ENCODE peak calls at places on chromosomes 2 and 18, in seven cellular contexts. One of them, this sample, is unnamed.

GRCh38 chr2:112137516-112138142 is 556 bp upstream of the FBLN7 start:
- DNase-seq in HCT116: no peak
- DNase-seq in BJ: no peak
- DNase-seq in left ventricle myocardium inferior: no peak
- DNase-seq in lower lobe of right lung: no peak
- DNase-seq in uterus: no peak
- DNase-seq in pancreas: no peak
- DNase-seq in this sample: peak; percentile 29

GRCh38 chr2:238495422-238495821 is 68.7 kb downstream of the ASB1 start:
- DNase-seq in lower lobe of right lung: no peak
- DNase-seq in HCT116: no peak
- DNase-seq in BJ: no peak
- DNase-seq in uterus: no peak
- DNase-seq in pancreas: no peak
- DNase-seq in left ventricle myocardium inferior: no peak
- DNase-seq in this sample: no peak

GRCh38 chr2:535222-535621 is 142.0 kb downstream of the TMEM18 start:
- DNase-seq in BJ: no peak
- DNase-seq in uterus: no peak
- DNase-seq in lower lobe of right lung: no peak
- DNase-seq in left ventricle myocardium inferior: no peak
- DNase-seq in pancreas: no peak
- DNase-seq in HCT116: peak; percentile 10
- DNase-seq in this sample: no peak

GRCh38 chr2:11129598-11130449 is 25.4 kb upstream of the SLC66A3 start:
- DNase-seq in lower lobe of right lung: peak; percentile 82
- DNase-seq in BJ: no peak
- DNase-seq in HCT116: peak; percentile 65
- DNase-seq in pancreas: peak; percentile 91
- DNase-seq in left ventricle myocardium inferior: peak; percentile 41
- DNase-seq in uterus: peak; percentile 59
- DNase-seq in this sample: peak; percentile 91

GRCh38 chr18:3119401-3120323 is 100.1 kb downstream of the MYOM1 start:
- DNase-seq in uterus: no peak
- DNase-seq in lower lobe of right lung: peak; percentile 58
- DNase-seq in left ventricle myocardium inferior: no peak
- DNase-seq in BJ: no peak
- DNase-seq in HCT116: no peak
- DNase-seq in pancreas: peak; percentile 30
- DNase-seq in this sample: no peak

GRCh38 chr2:240468300-240469238 is 33.1 kb downstream of the GPC1 start:
- DNase-seq in lower lobe of right lung: no peak
- DNase-seq in BJ: no peak
- DNase-seq in pancreas: peak; percentile 20
- DNase-seq in left ventricle myocardium inferior: no peak
- DNase-seq in uterus: peak; percentile 16
- DNase-seq in HCT116: no peak
- DNase-seq in this sample: no peak

GRCh38 chr2:34306745-34307144 is 707.6 kb upstream of the FAM98A start:
- DNase-seq in lower lobe of right lung: no peak
- DNase-seq in HCT116: no peak
- DNase-seq in pancreas: no peak
- DNase-seq in uterus: no peak
- DNase-seq in BJ: no peak
- DNase-seq in left ventricle myocardium inferior: no peak
- DNase-seq in this sample: no peak

GRCh38 chr2:233929352-233929843 is 12.2 kb downstream of the TRPM8 start:
- DNase-seq in left ventricle myocardium inferior: no peak
- DNase-seq in lower lobe of right lung: no peak
- DNase-seq in pancreas: no peak
- DNase-seq in BJ: no peak
- DNase-seq in uterus: no peak
- DNase-seq in HCT116: peak; percentile 21
- DNase-seq in this sample: no peak

GRCh38 chr18:58989184-58989759 is 124.6 kb downstream of the ZNF532 start:
- DNase-seq in lower lobe of right lung: no peak
- DNase-seq in left ventricle myocardium inferior: no peak
- DNase-seq in uterus: no peak
- DNase-seq in HCT116: no peak
- DNase-seq in BJ: no peak
- DNase-seq in pancreas: no peak
- DNase-seq in this sample: no peak

GRCh38 chr2:191566347-191566746 is 111.6 kb upstream of the NABP1 start:
- DNase-seq in BJ: no peak
- DNase-seq in pancreas: peak; percentile 45
- DNase-seq in uterus: peak; percentile 18
- DNase-seq in lower lobe of right lung: peak; percentile 59
- DNase-seq in left ventricle myocardium inferior: peak; percentile 23
- DNase-seq in HCT116: peak; percentile 57
- DNase-seq in this sample: peak; percentile 48

GRCh38 chr2:84776011-84776410 is 104.9 kb downstream of the TRABD2A start:
- DNase-seq in HCT116: no peak
- DNase-seq in pancreas: no peak
- DNase-seq in lower lobe of right lung: no peak
- DNase-seq in uterus: no peak
- DNase-seq in left ventricle myocardium inferior: no peak
- DNase-seq in BJ: no peak
- DNase-seq in this sample: no peak

GRCh38 chr18:31380912-31381311 is 4.3 kb downstream of the DSG4 start:
- DNase-seq in uterus: no peak
- DNase-seq in lower lobe of right lung: no peak
- DNase-seq in BJ: no peak
- DNase-seq in HCT116: no peak
- DNase-seq in left ventricle myocardium inferior: no peak
- DNase-seq in pancreas: no peak
- DNase-seq in this sample: no peak

GRCh38 chr2:231364961-231365810 is 30.3 kb upstream of the B3GNT7 start:
- DNase-seq in uterus: no peak
- DNase-seq in left ventricle myocardium inferior: no peak
- DNase-seq in HCT116: no peak
- DNase-seq in BJ: peak; percentile 56
- DNase-seq in pancreas: no peak
- DNase-seq in lower lobe of right lung: peak; percentile 44
- DNase-seq in this sample: no peak

GRCh38 chr2:64988420-64989125 is 626 bp upstream of the SLC1A4 start:
- DNase-seq in BJ: no peak
- DNase-seq in lower lobe of right lung: peak; percentile 65
- DNase-seq in HCT116: peak; percentile 19
- DNase-seq in left ventricle myocardium inferior: peak; percentile 53
- DNase-seq in uterus: peak; percentile 67
- DNase-seq in pancreas: peak; percentile 65
- DNase-seq in this sample: peak; percentile 73

GRCh38 chr2:78077637-78078036 is 555.5 kb upstream of the LRRTM4 start:
- DNase-seq in BJ: no peak
- DNase-seq in uterus: no peak
- DNase-seq in pancreas: no peak
- DNase-seq in HCT116: no peak
- DNase-seq in left ventricle myocardium inferior: no peak
- DNase-seq in lower lobe of right lung: no peak
- DNase-seq in this sample: no peak

GRCh38 chr2:8599421-8600242 is 82.2 kb upstream of the ID2 start:
- DNase-seq in left ventricle myocardium inferior: no peak
- DNase-seq in HCT116: no peak
- DNase-seq in lower lobe of right lung: peak; percentile 34
- DNase-seq in BJ: no peak
- DNase-seq in pancreas: no peak
- DNase-seq in uterus: no peak
- DNase-seq in this sample: no peak

GRCh38 chr2:8312861-8313768 is 368.7 kb upstream of the ID2 start:
- DNase-seq in left ventricle myocardium inferior: no peak
- DNase-seq in pancreas: no peak
- DNase-seq in HCT116: peak; percentile 47
- DNase-seq in uterus: no peak
- DNase-seq in BJ: no peak
- DNase-seq in lower lobe of right lung: no peak
- DNase-seq in this sample: no peak

GRCh38 chr2:233471291-233472035 is 95.1 kb downstream of the USP40 start:
- DNase-seq in BJ: no peak
- DNase-seq in lower lobe of right lung: no peak
- DNase-seq in left ventricle myocardium inferior: no peak
- DNase-seq in uterus: no peak
- DNase-seq in HCT116: no peak
- DNase-seq in pancreas: no peak
- DNase-seq in this sample: no peak

GRCh38 chr2:88854528-88854927 is 163.1 kb downstream of the RPIA start:
- DNase-seq in BJ: no peak
- DNase-seq in HCT116: no peak
- DNase-seq in left ventricle myocardium inferior: no peak
- DNase-seq in uterus: no peak
- DNase-seq in pancreas: no peak
- DNase-seq in lower lobe of right lung: no peak
- DNase-seq in this sample: no peak

GRCh38 chr2:181762000-181762399 is 81.7 kb upstream of the NEUROD1 start:
- DNase-seq in BJ: no peak
- DNase-seq in lower lobe of right lung: no peak
- DNase-seq in left ventricle myocardium inferior: no peak
- DNase-seq in HCT116: no peak
- DNase-seq in uterus: no peak
- DNase-seq in pancreas: no peak
- DNase-seq in this sample: no peak

GRCh38 chr2:237791977-237792727 is 6.4 kb upstream of the RBM44 start:
- DNase-seq in HCT116: no peak
- DNase-seq in pancreas: no peak
- DNase-seq in uterus: no peak
- DNase-seq in lower lobe of right lung: no peak
- DNase-seq in left ventricle myocardium inferior: no peak
- DNase-seq in BJ: no peak
- DNase-seq in this sample: no peak

GRCh38 chr2:146579154-146579930 is 1265.5 kb upstream of the ACVR2A start:
- DNase-seq in pancreas: no peak
- DNase-seq in HCT116: no peak
- DNase-seq in lower lobe of right lung: no peak
- DNase-seq in uterus: no peak
- DNase-seq in BJ: no peak
- DNase-seq in left ventricle myocardium inferior: no peak
- DNase-seq in this sample: no peak

DNA sequence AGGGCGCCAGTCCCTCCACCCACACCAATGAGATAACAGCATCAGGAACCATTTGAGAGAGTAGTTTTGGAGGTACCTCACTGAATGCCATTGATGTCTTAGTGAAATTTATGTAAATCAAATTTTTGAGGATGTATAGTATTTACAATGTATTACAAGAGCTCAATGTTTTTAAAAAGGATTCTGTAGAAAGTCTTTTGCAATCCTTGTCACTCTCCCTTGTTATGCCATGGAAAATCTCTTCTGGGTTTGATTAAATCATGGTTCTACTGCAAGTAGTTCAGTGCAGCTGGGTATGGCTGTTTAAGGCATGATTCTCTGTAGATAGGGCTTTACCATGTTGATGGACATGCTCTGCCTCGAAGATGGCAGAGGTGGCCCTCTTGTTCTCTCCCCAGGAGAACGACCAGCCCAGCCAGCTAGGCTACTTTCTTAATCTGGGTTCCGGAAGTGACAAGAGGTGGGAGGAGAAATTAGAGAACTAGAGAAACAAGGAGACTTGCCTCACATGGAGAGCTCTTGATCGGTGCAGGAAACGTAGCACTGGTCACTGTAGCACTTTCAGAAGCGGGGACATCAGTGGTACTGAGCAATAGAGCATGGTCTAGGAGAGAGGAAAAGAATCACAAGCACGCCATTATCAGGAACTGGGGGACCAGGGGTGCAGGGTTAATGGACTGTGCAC is 202.7 kb downstream of the CLIP4 start:
- DNase-seq in pancreas: no peak
- DNase-seq in HCT116: no peak
- DNase-seq in left ventricle myocardium inferior: no peak
- DNase-seq in lower lobe of right lung: no peak
- DNase-seq in BJ: no peak
- DNase-seq in uterus: no peak
- DNase-seq in this sample: no peak
- H3K36me3 ChIP-seq in pancreas: no peaks in the 10 kb centered on the region
- H3K36me3 ChIP-seq in HCT116: no peaks in the 10 kb centered on the region
- H3K36me3 ChIP-seq in left ventricle myocardium inferior: no peaks in the 10 kb centered on the region
- H3K36me3 ChIP-seq in lower lobe of right lung: no peaks in the 10 kb centered on the region
- H3K36me3 ChIP-seq in BJ: no peaks in the 10 kb centered on the region
- H3K36me3 ChIP-seq in uterus: no peaks in the 10 kb centered on the region
- H3K36me3 ChIP-seq in this sample: no peaks in the 10 kb centered on the region

GRCh38 chr2:166413255-166413654 is 37.5 kb upstream of the SCN9A start:
- DNase-seq in BJ: no peak
- DNase-seq in lower lobe of right lung: no peak
- DNase-seq in uterus: no peak
- DNase-seq in HCT116: no peak
- DNase-seq in left ventricle myocardium inferior: no peak
- DNase-seq in pancreas: no peak
- DNase-seq in this sample: no peak

GRCh38 chr2:166419616-166419934 is 43.8 kb upstream of the SCN9A start:
- DNase-seq in HCT116: peak; percentile 23
- DNase-seq in BJ: no peak
- DNase-seq in lower lobe of right lung: no peak
- DNase-seq in left ventricle myocardium inferior: no peak
- DNase-seq in uterus: no peak
- DNase-seq in pancreas: no peak
- DNase-seq in this sample: peak; percentile 5

GRCh38 chr2:166418853-166419615 is 43.3 kb upstream of the SCN9A start:
- DNase-seq in pancreas: no peak
- DNase-seq in BJ: no peak
- DNase-seq in lower lobe of right lung: no peak
- DNase-seq in HCT116: no peak
- DNase-seq in uterus: no peak
- DNase-seq in left ventricle myocardium inferior: no peak
- DNase-seq in this sample: no peak

DNA sequence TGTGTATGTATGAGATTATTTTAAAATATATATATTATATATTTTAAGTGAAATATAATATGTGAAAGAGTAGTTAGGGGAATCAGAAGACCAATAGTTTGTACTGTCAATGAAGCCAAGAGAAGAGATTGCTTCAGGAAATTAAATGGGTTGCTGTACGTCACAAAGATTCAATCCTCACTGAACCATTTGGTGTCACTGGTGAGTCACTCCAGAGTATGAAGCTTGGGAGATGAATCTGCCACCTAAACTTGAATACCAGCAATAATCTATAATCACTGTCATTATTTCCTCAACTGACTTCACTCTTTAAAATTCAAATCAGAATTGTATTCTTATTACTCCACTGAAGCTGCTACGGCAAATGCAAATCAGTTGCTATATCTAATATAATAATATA is 41.9 kb upstream of the SCN9A start:
- DNase-seq in pancreas: no peak
- DNase-seq in lower lobe of right lung: no peak
- DNase-seq in left ventricle myocardium inferior: no peak
- DNase-seq in HCT116: peak; percentile 39
- DNase-seq in BJ: no peak
- DNase-seq in uterus: no peak
- DNase-seq in this sample: peak; percentile 7
- TF ChIP-seq CTCF in pancreas: no peak
- TF ChIP-seq CTCF in lower lobe of right lung: peak; percentile 16
- TF ChIP-seq CTCF in left ventricle myocardium inferior: peak; percentile 24
- TF ChIP-seq CTCF in HCT116: no peak
- TF ChIP-seq CTCF in BJ: peak; percentile 9
- TF ChIP-seq CTCF in uterus: no peak
- TF ChIP-seq CTCF in this sample: no peak

GRCh38 chr2:42281682-42282081 is 79.3 kb downstream of the COX7A2L start:
- DNase-seq in pancreas: no peak
- DNase-seq in left ventricle myocardium inferior: no peak
- DNase-seq in lower lobe of right lung: no peak
- DNase-seq in BJ: no peak
- DNase-seq in uterus: no peak
- DNase-seq in HCT116: no peak
- DNase-seq in this sample: no peak
- H3K36me3 ChIP-seq in pancreas: no peaks in the 10 kb centered on the region
- H3K36me3 ChIP-seq in left ventricle myocardium inferior: peaks cover 14% of the 10 kb centered on the region
- H3K36me3 ChIP-seq in lower lobe of right lung: peaks cover 55% of the 10 kb centered on the region
- H3K36me3 ChIP-seq in BJ: no peaks in the 10 kb centered on the region
- H3K36me3 ChIP-seq in uterus: no peaks in the 10 kb centered on the region
- H3K36me3 ChIP-seq in HCT116: no peaks in the 10 kb centered on the region
- H3K36me3 ChIP-seq in this sample: no peaks in the 10 kb centered on the region

GRCh38 chr18:54224379-54225014 is at the start of gene MBD2:
- DNase-seq in uterus: peak; percentile 94
- DNase-seq in HCT116: peak; percentile 89
- DNase-seq in BJ: peak; percentile 65
- DNase-seq in left ventricle myocardium inferior: peak; percentile 96
- DNase-seq in lower lobe of right lung: peak; percentile 98
- DNase-seq in pancreas: peak; percentile 96
- DNase-seq in this sample: peak; percentile 98
- TF ChIP-seq CTCF in uterus: no peak
- TF ChIP-seq CTCF in HCT116: peak; percentile 8
- TF ChIP-seq CTCF in BJ: peak; percentile 34
- TF ChIP-seq CTCF in left ventricle myocardium inferior: peak; percentile 45
- TF ChIP-seq CTCF in lower lobe of right lung: peak; percentile 24
- TF ChIP-seq CTCF in pancreas: no peak
- TF ChIP-seq CTCF in this sample: no peak

This sample was measured in mucosa of descending colon.